ENCODE peak calls at places on chromosome 12, in seven cellular contexts. B is GM12878, R is K562, U is HepG2, G is SK-N-SH, C is H1, F is HCT116. D is an unnamed sample.

GRCh38 chr12:122681814-122682213 is 21.3 kb downstream of the HCAR2 start:
- DNase-seq in B (peak), R (no peak), U (no peak), G (no peak), C (no peak), F (no peak), D (no peak)

GRCh38 chr12:12398026-12398859 is 41.4 kb downstream of the BORCS5 start:
- DNase-seq in B (no peak), R (no peak), U (peak), G (no peak), C (no peak), F (no peak), D (peak)

GRCh38 chr12:101297661-101298060 is 17.8 kb downstream of the UTP20 start:
- DNase-seq in B (no peak), R (no peak), U (no peak), G (no peak), C (no peak), F (no peak), D (no peak)

GRCh38 chr12:53748072-53748840 is 3.5 kb downstream of the CISTR start:
- DNase-seq in B (no peak), R (no peak), U (no peak), G (no peak), C (no peak), F (no peak), D (no peak)

GRCh38 chr12:45458854-45459807 is 243.2 kb downstream of the ANO6 start:
- DNase-seq in B (no peak), R (no peak), U (no peak), G (no peak), C (no peak), F (no peak), D (no peak)

GRCh38 chr12:4809013-4809448 is 88.8 kb downstream of the GALNT8 start:
- DNase-seq in B (no peak), R (no peak), U (no peak), G (peak), C (peak), F (no peak), D (no peak)

GRCh38 chr12:25276199-25276937 is 25.6 kb upstream of the KRAS start:
- DNase-seq in B (no peak), R (peak), U (peak), G (peak), C (no peak), F (peak), D (no peak)

GRCh38 chr12:116878567-116879508 is 2.4 kb downstream of the HRK start:
- DNase-seq in B (no peak), R (no peak), U (no peak), G (peak), C (no peak), F (no peak), D (peak)

GRCh38 chr12:3288690-3289089 is 202.3 kb upstream of the PRMT8 start:
- DNase-seq in B (no peak), R (no peak), U (no peak), G (no peak), C (no peak), F (no peak), D (no peak)

GRCh38 chr12:86727151-86727550 is 471.0 kb upstream of the MGAT4C start:
- DNase-seq in B (no peak), R (no peak), U (no peak), G (no peak), C (no peak), F (no peak), D (no peak)

GRCh38 chr12:92136021-92136735 is 9.5 kb downstream of the BTG1 start:
- DNase-seq in B (no peak), R (no peak), U (no peak), G (no peak), C (no peak), F (no peak), D (no peak)

GRCh38 chr12:124413915-124414314 is 119.0 kb downstream of the RFLNA start:
- DNase-seq in B (no peak), R (no peak), U (no peak), G (no peak), C (no peak), F (no peak), D (no peak)

GRCh38 chr12:86724716-86725115 is 468.5 kb upstream of the MGAT4C start:
- DNase-seq in B (no peak), R (no peak), U (no peak), G (no peak), C (no peak), F (no peak), D (no peak)

GRCh38 chr12:26789731-26790644 is 43.0 kb downstream of the ITPR2 start:
- DNase-seq in B (no peak), R (no peak), U (no peak), G (no peak), C (no peak), F (no peak), D (peak)

GRCh38 chr12:52945389-52946232 is 3.3 kb upstream of the KRT18 start:
- DNase-seq in B (no peak), R (peak), U (peak), G (no peak), C (peak), F (no peak), D (peak)

GRCh38 chr12:124188561-124189405 is 106.1 kb upstream of the RFLNA start:
- DNase-seq in B (no peak), R (no peak), U (peak), G (no peak), C (no peak), F (no peak), D (peak)

GRCh38 chr12:52208424-52209165 is 16.8 kb upstream of the KRT80 start:
- DNase-seq in B (no peak), R (no peak), U (no peak), G (no peak), C (no peak), F (no peak), D (no peak)

GRCh38 chr12:7395950-7396349 is 48.0 kb downstream of the CD163L1 start:
- DNase-seq in B (no peak), R (no peak), U (no peak), G (no peak), C (no peak), F (no peak), D (no peak)

GRCh38 chr12:23662966-23663365 is 286.5 kb downstream of the SOX5 start:
- DNase-seq in B (no peak), R (no peak), U (no peak), G (no peak), C (no peak), F (no peak), D (no peak)

GRCh38 chr12:109458086-109458485 is 19.0 kb downstream of the KCTD10 start:
- DNase-seq in B (no peak), R (no peak), U (no peak), G (no peak), C (no peak), F (no peak), D (no peak)

GRCh38 chr12:25840678-25841077 is 117.8 kb upstream of the RASSF8 start:
- DNase-seq in B (no peak), R (no peak), U (no peak), G (no peak), C (no peak), F (no peak), D (no peak)

GRCh38 chr12:87816186-87816585 is 213.0 kb downstream of the C12orf50 start:
- DNase-seq in B (no peak), R (no peak), U (no peak), G (no peak), C (no peak), F (no peak), D (no peak)

GRCh38 chr12:110371408-110372055 is 32.0 kb downstream of the ANAPC7 start:
- DNase-seq in B (peak), R (no peak), U (no peak), G (no peak), C (no peak), F (no peak), D (no peak)

GRCh38 chr12:3662516-3662915 is 90.4 kb downstream of the CRACR2A start:
- DNase-seq in B (no peak), R (no peak), U (peak), G (no peak), C (no peak), F (no peak), D (no peak)

GRCh38 chr12:51017452-51017851 is 8.7 kb downstream of the SLC11A2 start:
- DNase-seq in B (no peak), R (no peak), U (no peak), G (no peak), C (no peak), F (no peak), D (no peak)

GRCh38 chr12:127311695-127312364 is 955.1 kb upstream of the TMEM132C start:
- DNase-seq in B (no peak), R (no peak), U (no peak), G (no peak), C (no peak), F (no peak), D (no peak)

GRCh38 chr12:119666900-119667576 is 895 bp upstream of the PRKAB1 start:
- DNase-seq in B (peak), R (no peak), U (no peak), G (no peak), C (no peak), F (no peak), D (no peak)

GRCh38 chr12:48037267-48037915 is 33.1 kb upstream of the COL2A1 start:
- DNase-seq in B (no peak), R (no peak), U (peak), G (no peak), C (peak), F (no peak), D (no peak)

GRCh38 chr12:109358154-109358869 is 10.6 kb downstream of the MYO1H start:
- DNase-seq in B (peak), R (no peak), U (no peak), G (peak), C (no peak), F (no peak), D (no peak)

GRCh38 chr12:41013921-41014642 is 174.0 kb upstream of the PDZRN4 start:
- DNase-seq in B (no peak), R (no peak), U (no peak), G (no peak), C (no peak), F (no peak), D (no peak)

GRCh38 chr12:39587247-39587646 is 32.4 kb downstream of the ABCD2 start:
- DNase-seq in B (no peak), R (no peak), U (no peak), G (peak), C (no peak), F (peak), D (peak)

GRCh38 chr12:81465191-81465590 is 294.0 kb downstream of the PPFIA2 start:
- DNase-seq in B (no peak), R (no peak), U (no peak), G (no peak), C (no peak), F (no peak), D (no peak)

GRCh38 chr12:4283512-4284255 is 10.1 kb downstream of the CCND2 start:
- DNase-seq in B (no peak), R (no peak), U (no peak), G (no peak), C (no peak), F (no peak), D (no peak)

GRCh38 chr12:118337194-118337838 is 35.4 kb downstream of the TAOK3 start:
- DNase-seq in B (no peak), R (no peak), U (no peak), G (no peak), C (no peak), F (no peak), D (no peak)

GRCh38 chr12:31119531-31120211 is 46.0 kb downstream of the DDX11 start:
- DNase-seq in B (no peak), R (no peak), U (no peak), G (peak), C (no peak), F (no peak), D (no peak)

GRCh38 chr12:31118347-31118830 is 44.7 kb downstream of the DDX11 start:
- DNase-seq in B (no peak), R (peak), U (no peak), G (peak), C (no peak), F (no peak), D (peak)

GRCh38 chr12:31118831-31119530 is 45.3 kb downstream of the DDX11 start:
- DNase-seq in B (no peak), R (peak), U (no peak), G (peak), C (no peak), F (peak), D (peak)

GRCh38 chr12:31120392-31121008 is 46.8 kb downstream of the DDX11 start:
- DNase-seq in B (no peak), R (no peak), U (no peak), G (no peak), C (no peak), F (no peak), D (no peak)

GRCh38 chr12:31122481-31122880 is 48.8 kb downstream of the DDX11 start:
- DNase-seq in B (no peak), R (no peak), U (no peak), G (no peak), C (no peak), F (no peak), D (no peak)
- TF ChIP-seq JUND in B (no peak), R (no peak), U (no peak), G (no peak), C (no peak), F (no peak), D (no peak)

DNA sequence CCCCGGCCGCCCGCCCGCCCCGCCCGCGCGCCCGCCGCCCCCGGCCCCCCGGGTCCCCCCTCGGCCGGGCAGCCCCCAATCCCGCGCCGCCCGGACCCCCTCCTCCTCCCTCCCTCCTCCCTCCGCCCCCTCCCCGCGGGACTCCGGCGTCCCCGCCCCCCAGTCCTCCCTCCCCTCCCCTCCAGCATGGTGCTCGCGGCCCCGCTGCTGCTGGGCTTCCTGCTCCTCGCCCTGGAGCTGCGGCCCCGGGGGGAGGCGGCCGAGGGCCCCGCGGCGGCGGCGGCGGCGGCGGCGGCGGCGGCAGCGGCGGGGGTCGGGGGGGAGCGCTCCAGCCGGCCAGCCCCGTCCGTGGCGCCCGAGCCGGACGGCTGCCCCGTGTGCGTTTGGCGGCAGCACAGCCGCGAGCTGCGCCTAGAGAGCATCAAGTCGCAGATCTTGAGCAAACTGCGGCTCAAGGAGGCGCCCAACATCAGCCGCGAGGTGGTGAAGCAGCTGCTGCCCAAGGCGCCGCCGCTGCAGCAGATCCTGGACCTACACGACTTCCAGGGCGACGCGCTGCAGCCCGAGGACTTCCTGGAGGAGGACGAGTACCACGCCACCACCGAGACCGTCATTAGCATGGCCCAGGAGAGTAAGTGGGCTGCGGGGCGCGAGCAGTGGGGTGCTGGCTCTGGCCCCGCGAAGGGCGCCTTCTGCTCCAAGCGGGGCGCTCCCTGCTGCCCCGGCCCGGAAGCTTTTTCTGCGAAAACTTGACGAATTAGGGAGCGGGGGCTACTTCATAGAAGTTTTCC is 404 bp downstream of the GDF11 start:
- DNase-seq in B (no peak), R (no peak), U (no peak), G (peak), C (no peak), F (no peak), D (peak)
- TF ChIP-seq JUND in B (no peak), R (no peak), U (no peak), G (no peak), C (no peak), F (no peak), D (no peak)

GRCh38 chr12:131072446-131073230 is 118.9 kb downstream of the ADGRD1 start:
- DNase-seq in B (no peak), R (no peak), U (no peak), G (no peak), C (no peak), F (no peak), D (no peak)

GRCh38 chr12:131076277-131076676 is 122.6 kb downstream of the ADGRD1 start:
- DNase-seq in B (no peak), R (no peak), U (no peak), G (no peak), C (no peak), F (no peak), D (no peak)

GRCh38 chr12:131075194-131075593 is 121.5 kb downstream of the ADGRD1 start:
- DNase-seq in B (no peak), R (no peak), U (no peak), G (no peak), C (no peak), F (no peak), D (no peak)

GRCh38 chr12:131075611-131076010 is 121.9 kb downstream of the ADGRD1 start:
- DNase-seq in B (no peak), R (no peak), U (no peak), G (no peak), C (no peak), F (no peak), D (no peak)

DNA sequence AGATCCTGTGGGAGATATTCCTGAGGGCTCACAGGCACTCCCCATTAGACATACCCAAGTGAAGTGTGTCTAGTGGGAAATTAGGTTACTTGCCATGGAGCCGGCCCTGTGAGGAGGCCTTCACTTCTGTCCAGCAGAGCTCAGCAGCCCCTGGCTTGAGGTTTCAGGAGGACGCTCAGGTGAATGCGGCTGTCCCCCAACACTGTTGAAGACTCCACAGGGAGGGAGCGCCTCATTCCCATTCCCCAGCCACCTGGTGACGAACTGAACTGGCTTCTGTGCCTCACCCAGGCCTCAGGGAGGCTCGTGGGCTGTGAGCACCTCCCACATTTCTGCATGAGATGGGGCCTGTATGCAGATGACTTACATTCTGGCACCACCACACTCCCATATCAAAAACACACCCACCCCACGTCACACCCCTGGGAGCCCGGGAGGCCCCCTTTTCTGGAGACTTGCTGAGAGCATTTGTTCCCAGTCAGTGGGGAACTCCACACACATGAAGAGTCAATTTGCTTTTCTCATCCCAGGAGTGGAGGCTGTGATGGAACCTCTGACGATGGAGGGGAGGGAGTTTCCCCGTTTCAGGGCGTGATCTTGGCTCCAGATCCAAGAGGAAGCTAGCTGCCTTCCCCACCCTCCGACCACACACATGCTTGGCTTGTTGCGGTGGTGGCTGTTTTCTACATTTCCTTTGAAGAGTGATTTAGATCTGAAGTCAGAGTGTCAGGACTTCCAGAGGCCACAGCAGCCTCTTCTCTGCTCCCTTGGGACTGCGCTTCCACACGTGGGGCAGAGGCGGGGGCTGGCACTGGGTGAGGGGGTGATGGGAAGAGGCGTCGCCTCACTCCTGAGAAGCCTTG is 120.7 kb downstream of the ADGRD1 start:
- DNase-seq in B (no peak), R (no peak), U (no peak), G (no peak), C (no peak), F (no peak), D (no peak)
- TF ChIP-seq JUND in B (no peak), R (no peak), U (no peak), G (no peak), C (no peak), F (no peak), D (no peak)

GRCh38 chr12:121326996-121327674 is 25.1 kb downstream of the ANAPC5 start:
- DNase-seq in B (no peak), R (no peak), U (no peak), G (peak), C (no peak), F (no peak), D (no peak)
- TF ChIP-seq JUND in B (no peak), R (no peak), U (no peak), G (no peak), C (no peak), F (no peak), D (no peak)

D was measured in T47D.